ENCODE peak calls at places on chromosomes 16 and 17, in eight cellular contexts. M is thoracic aorta, O is AG04450, X is GM12865, A is AG04449, H is fibroblast of lung, J is B cell, Q is AG10803. S is an unnamed sample.

GRCh38 chr16:53766304-53767016 is 62.5 kb downstream of the FTO start:
- DNase-seq in H (no peak), O (no peak), X (no peak), Q (no peak), J (no peak), A (no peak), M (no peak), S (no peak)

GRCh38 chr17:82012482-82013295 is 10.0 kb downstream of the CENPX start:
- DNase-seq in Q (no peak), M (no peak), O (no peak), J (no peak), A (no peak), X (no peak), H (peak; percentile 9), S (peak; percentile 30)

GRCh38 chr16:13036600-13036999 is 135.2 kb downstream of the SHISA9 start:
- DNase-seq in H (peak; percentile 18), O (no peak), Q (peak; percentile 13), A (no peak), J (no peak), X (peak; percentile 33), M (no peak), S (no peak)

GRCh38 chr16:88387941-88388627 is 5.3 kb downstream of the ZNF469 start:
- DNase-seq in M (no peak), X (no peak), J (no peak), Q (peak; percentile 83), O (no peak), H (peak; percentile 16), A (no peak), S (no peak)

GRCh38 chr17:67829331-67829730 is 4.0 kb downstream of the BPTF start:
- DNase-seq in J (no peak), O (no peak), Q (no peak), H (no peak), M (no peak), X (peak; percentile 82), A (no peak), S (no peak)

GRCh38 chr16:15507299-15507958 is 73.0 kb downstream of the BMERB1 start:
- DNase-seq in M (no peak), A (no peak), H (peak; percentile 31), O (no peak), Q (peak; percentile 85), J (no peak), X (no peak), S (peak; percentile 68)

GRCh38 chr17:11302395-11302932 is 61.5 kb downstream of the SHISA6 start:
- DNase-seq in M (no peak), J (no peak), Q (no peak), O (no peak), A (no peak), H (no peak), X (no peak), S (no peak)

GRCh38 chr17:77124192-77124908 is 16.4 kb upstream of the SEC14L1 start:
- DNase-seq in H (no peak), M (no peak), A (no peak), Q (peak; percentile 60), J (no peak), O (no peak), X (no peak), S (peak; percentile 54)

GRCh38 chr17:27879987-27880608 is 13.1 kb downstream of the LYRM9 start:
- DNase-seq in H (peak; percentile 50), X (peak; percentile 74), A (no peak), O (peak; percentile 29), Q (peak; percentile 51), J (peak; percentile 68), M (no peak), S (peak; percentile 46)

GRCh38 chr17:37261286-37261685 is 114.5 kb upstream of the C17orf78 start:
- DNase-seq in O (no peak), M (no peak), X (no peak), J (no peak), Q (peak; percentile 72), H (no peak), A (no peak), S (no peak)

GRCh38 chr17:81428121-81428515 is 32.9 kb downstream of the BAHCC1 start:
- DNase-seq in J (no peak), A (no peak), H (no peak), M (peak; percentile 57), Q (peak; percentile 72), X (no peak), O (no peak), S (no peak)

GRCh38 chr17:28745777-28746473 is 2.1 kb downstream of the TRAF4 start:
- DNase-seq in A (no peak), J (no peak), X (no peak), Q (no peak), O (no peak), H (no peak), M (no peak), S (peak; percentile 66)

GRCh38 chr16:17529982-17530760 is 59.4 kb upstream of the XYLT1 start:
- DNase-seq in J (no peak), O (no peak), X (peak; percentile 81), Q (no peak), H (no peak), A (no peak), M (no peak), S (no peak)

GRCh38 chr17:4178651-4179050 is 35.7 kb downstream of the CYB5D2 start:
- DNase-seq in J (no peak), M (no peak), X (no peak), A (no peak), H (no peak), O (no peak), Q (no peak), S (no peak)

GRCh38 chr17:75689441-75689873 is 22.3 kb downstream of the SAP30BP start:
- DNase-seq in O (no peak), H (no peak), J (peak; percentile 78), M (no peak), A (no peak), Q (no peak), X (peak; percentile 87), S (peak; percentile 63)

GRCh38 chr17:8918811-8919210 is 46.7 kb downstream of the PIK3R5 start:
- DNase-seq in M (no peak), O (no peak), J (no peak), X (no peak), H (peak; percentile 8), A (no peak), Q (no peak), S (no peak)

GRCh38 chr16:57970971-57971370 is at the start of gene CNGB1:
- DNase-seq in A (no peak), O (no peak), Q (no peak), H (no peak), M (no peak), X (no peak), J (no peak), S (no peak)

DNA sequence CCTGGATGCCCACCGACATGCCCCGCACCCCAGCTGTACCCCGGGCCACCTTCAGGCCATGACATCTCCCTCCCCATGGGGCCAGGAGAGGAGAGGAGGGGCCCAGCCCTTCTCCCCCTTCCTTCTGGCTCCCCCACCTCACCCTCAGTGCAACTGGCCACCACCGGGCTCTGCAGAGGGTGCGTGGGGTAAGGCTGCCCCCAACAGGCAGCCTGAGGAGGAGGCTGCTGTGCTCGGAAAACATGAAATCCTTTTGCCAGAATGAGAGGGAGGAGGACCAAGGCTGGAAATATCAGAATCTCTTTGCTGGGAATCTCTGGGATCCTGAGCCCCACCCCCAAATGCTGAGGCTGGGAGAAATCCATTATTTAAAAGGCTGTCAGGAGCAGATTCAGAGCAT is 68.4 kb downstream of the CCT6B start:
- DNase-seq in H (no peak), X (peak; percentile 5), O (no peak), M (no peak), Q (no peak), J (no peak), A (no peak), S (no peak)
- TF ChIP-seq CTCF in H (peak; percentile 19), X (peak; percentile 44), O (peak; percentile 21), M (no peak), Q (peak; percentile 16), J (no peak), A (peak; percentile 29), S (peak; percentile 49)

GRCh38 chr16:1944612-1945199 is 1.7 kb upstream of the MSRB1 start:
- DNase-seq in X (no peak), O (no peak), H (no peak), A (no peak), M (no peak), Q (no peak), J (no peak), S (no peak)

GRCh38 chr16:1945559-1946391 is 2.8 kb upstream of the MSRB1 start:
- DNase-seq in O (no peak), A (no peak), X (no peak), H (no peak), J (no peak), Q (no peak), M (no peak), S (no peak)

GRCh38 chr16:1949507-1949906 is 5.0 kb downstream of the RPL3L start:
- DNase-seq in O (no peak), H (no peak), Q (no peak), M (no peak), X (no peak), J (no peak), A (no peak), S (no peak)

GRCh38 chr16:1947369-1947670 is 4.3 kb upstream of the MSRB1 start:
- DNase-seq in J (no peak), O (no peak), A (no peak), Q (no peak), M (no peak), X (no peak), H (no peak), S (no peak)

DNA sequence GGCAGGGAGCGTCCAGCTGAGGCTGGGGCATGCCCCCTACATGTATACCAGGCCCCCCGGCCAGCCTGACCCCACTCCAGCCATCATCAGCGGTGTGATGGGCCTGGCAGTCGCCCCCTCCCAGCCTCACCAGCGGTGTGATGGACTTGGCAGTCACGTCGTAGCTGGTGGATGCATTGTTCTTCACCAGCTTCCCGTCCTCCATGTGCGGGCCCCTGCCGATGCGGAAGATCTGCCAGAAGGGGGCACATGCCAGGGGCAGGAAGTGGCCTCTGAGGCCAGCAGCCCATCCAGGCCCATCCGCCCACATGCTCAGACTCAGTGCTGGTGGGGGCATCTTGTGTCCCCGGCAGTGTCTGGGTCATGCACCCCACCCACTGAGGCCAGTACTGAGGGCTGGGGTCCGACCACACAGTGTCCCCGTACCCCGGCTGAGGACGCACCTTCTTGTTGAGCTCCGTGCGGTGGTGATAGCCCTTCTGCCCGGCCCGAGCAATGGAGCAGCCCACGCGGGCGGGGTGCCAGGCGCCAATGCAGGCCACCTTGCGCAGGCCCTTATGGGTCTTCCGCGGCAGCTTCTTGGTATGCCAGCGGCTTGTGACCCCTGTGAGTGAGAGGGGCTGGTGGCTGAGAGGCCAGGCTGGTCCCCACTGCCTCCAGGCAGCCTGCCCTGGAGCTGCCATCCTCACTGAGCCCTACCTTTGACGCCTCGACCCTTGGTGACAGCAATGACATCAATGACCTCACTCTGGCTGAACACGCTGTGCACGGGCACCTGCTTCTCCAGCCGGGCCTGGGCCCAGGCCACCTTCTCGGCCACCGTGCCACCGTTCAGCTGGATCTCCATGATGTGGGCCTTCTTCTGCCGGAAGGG is 3.7 kb upstream of the MSRB1 start:
- DNase-seq in Q (no peak), J (no peak), A (no peak), M (no peak), H (no peak), X (no peak), O (no peak), S (no peak)
- TF ChIP-seq CTCF in Q (no peak), J (no peak), A (no peak), M (no peak), H (no peak), X (no peak), O (no peak), S (peak; percentile 17)

GRCh38 chr17:74008196-74008595 is 195.3 kb upstream of the RPL38 start:
- DNase-seq in Q (no peak), X (peak; percentile 9), A (no peak), O (no peak), M (no peak), H (no peak), J (no peak), S (no peak)
- TF ChIP-seq CTCF in Q (peak; percentile 24), X (no peak), A (no peak), O (no peak), M (no peak), H (peak; percentile 16), J (no peak), S (no peak)

GRCh38 chr17:57584050-57584551 is 161.0 kb downstream of the CCDC182 start:
- DNase-seq in A (no peak), Q (peak; percentile 80), X (no peak), O (no peak), M (no peak), H (peak; percentile 64), J (no peak), S (peak; percentile 11)
- TF ChIP-seq CTCF in A (no peak), Q (peak; percentile 13), X (no peak), O (no peak), M (no peak), H (no peak), J (no peak), S (peak; percentile 55)

S was measured in HFFc6.